ENCODE peak calls at places on chromosome 5, in seven cellular contexts. A, M, O, R, L, C and K are unnamed samples.

GRCh38 chr5:109826426-109826825 is 136.7 kb downstream of the MAN2A1 start:
- DNase-seq in L (no peak), M (no peak), C (no peak), R (no peak), A (no peak), O (peak; percentile 25), K (no peak)

GRCh38 chr5:134029156-134029555 is 24.4 kb upstream of the VDAC1 start:
- DNase-seq in L (no peak), M (no peak), R (peak; percentile 68), O (peak; percentile 96), C (no peak), A (no peak), K (no peak)

GRCh38 chr5:134902071-134902801 is 2.7 kb upstream of the PCBD2 start:
- DNase-seq in A (no peak), C (no peak), R (no peak), L (no peak), O (peak; percentile 52), M (no peak), K (no peak)

GRCh38 chr5:54115768-54116403 is 194.5 kb downstream of the ARL15 start:
- DNase-seq in C (no peak), O (peak; percentile 47), R (peak; percentile 6), A (no peak), M (no peak), L (no peak), K (no peak)

GRCh38 chr5:51518607-51519006 is 135.4 kb downstream of the ISL1 start:
- DNase-seq in R (no peak), A (no peak), M (no peak), O (no peak), C (no peak), L (no peak), K (no peak)

GRCh38 chr5:68368686-68369359 is 153.3 kb downstream of the PIK3R1 start:
- DNase-seq in R (no peak), A (no peak), L (no peak), C (no peak), O (peak; percentile 35), M (no peak), K (no peak)

GRCh38 chr5:87300744-87301143 is 33.1 kb downstream of the RASA1 start:
- DNase-seq in O (peak; percentile 98), R (peak; percentile 70), L (peak; percentile 92), A (no peak), M (no peak), C (no peak), K (no peak)

GRCh38 chr5:1158647-1159340 is 42.6 kb upstream of the SLC6A19 start:
- DNase-seq in O (no peak), R (no peak), L (no peak), A (no peak), M (no peak), C (no peak), K (no peak)

GRCh38 chr5:67246108-67246507 is 49.5 kb upstream of the CD180 start:
- DNase-seq in R (peak; percentile 17), L (peak; percentile 68), A (no peak), O (peak; percentile 74), M (no peak), C (peak; percentile 30), K (no peak)

GRCh38 chr5:175520873-175521272 is 42.5 kb downstream of the SFXN1 start:
- DNase-seq in M (no peak), C (no peak), L (no peak), A (no peak), O (no peak), R (no peak), K (no peak)

GRCh38 chr5:60961685-60962084 is 16.7 kb downstream of the NDUFAF2 start:
- DNase-seq in O (peak; percentile 52), M (no peak), A (no peak), R (no peak), L (no peak), C (no peak), K (no peak)

GRCh38 chr5:52693279-52693678 is 94.4 kb upstream of the ITGA1 start:
- DNase-seq in M (no peak), A (peak; percentile 46), L (no peak), R (peak; percentile 19), O (peak; percentile 64), C (peak; percentile 40), K (no peak)

GRCh38 chr5:2370626-2371418 is 380.7 kb downstream of the IRX2 start:
- DNase-seq in M (no peak), R (no peak), C (no peak), L (no peak), O (no peak), A (no peak), K (no peak)

GRCh38 chr5:96778409-96778808 is 29.3 kb downstream of the ERAP1 start:
- DNase-seq in M (no peak), O (no peak), R (no peak), A (no peak), L (no peak), C (no peak), K (no peak)

GRCh38 chr5:132788990-132789886 is 12.2 kb upstream of the SEPTIN8 start:
- DNase-seq in L (no peak), O (no peak), A (no peak), M (no peak), C (no peak), R (no peak), K (no peak)

GRCh38 chr5:134018154-134018985 is 13.6 kb upstream of the VDAC1 start:
- DNase-seq in R (no peak), L (no peak), C (no peak), A (no peak), O (peak; percentile 50), M (no peak), K (no peak)

GRCh38 chr5:71586052-71586940 is 844 bp upstream of the MCCC2 start:
- DNase-seq in O (no peak), A (peak; percentile 18), M (no peak), C (no peak), R (peak; percentile 10), L (no peak), K (no peak)

GRCh38 chr5:31477516-31477915 is 54.4 kb downstream of the DROSHA start:
- DNase-seq in M (no peak), O (no peak), A (no peak), L (no peak), C (no peak), R (no peak), K (no peak)

GRCh38 chr5:137320056-137321045 is 178.8 kb downstream of the SPOCK1 start:
- DNase-seq in A (no peak), L (no peak), M (no peak), O (peak; percentile 69), C (peak; percentile 61), R (peak; percentile 61), K (no peak)

GRCh38 chr5:122089614-122090013 is 11.6 kb upstream of the LOX start:
- DNase-seq in M (no peak), R (no peak), A (no peak), L (peak; percentile 69), C (no peak), O (peak; percentile 93), K (no peak)

GRCh38 chr5:98825582-98826375 is 52.3 kb downstream of the RGMB start:
- DNase-seq in R (no peak), M (no peak), C (no peak), L (no peak), O (no peak), A (no peak), K (no peak)

GRCh38 chr5:31194892-31195291 is 1.4 kb downstream of the CDH6 start:
- DNase-seq in A (no peak), R (peak; percentile 15), M (no peak), C (no peak), L (no peak), O (peak; percentile 39), K (no peak)

GRCh38 chr5:159463590-159464321 is 133.5 kb upstream of the IL12B start:
- DNase-seq in A (no peak), C (no peak), R (no peak), M (no peak), L (no peak), O (no peak), K (no peak)

GRCh38 chr5:2913306-2913705 is 161.8 kb upstream of the IRX2 start:
- DNase-seq in O (no peak), C (no peak), R (no peak), A (no peak), L (no peak), M (no peak), K (no peak)

GRCh38 chr5:167602077-167602476 is 689.4 kb upstream of the WWC1 start:
- DNase-seq in C (no peak), R (no peak), M (no peak), L (no peak), A (no peak), O (peak; percentile 54), K (no peak)

GRCh38 chr5:148956632-148957385 is 106.1 kb downstream of the SH3TC2 start:
- DNase-seq in M (no peak), O (no peak), A (no peak), C (no peak), R (no peak), L (no peak), K (no peak)

GRCh38 chr5:34600118-34600493 is 56.0 kb upstream of the RAI14 start:
- DNase-seq in R (no peak), O (no peak), L (no peak), M (no peak), C (no peak), A (no peak), K (no peak)

GRCh38 chr5:6461793-6462650 is 13.4 kb downstream of the UBE2QL1 start:
- DNase-seq in C (no peak), L (no peak), O (no peak), M (no peak), A (no peak), R (no peak), K (no peak)

GRCh38 chr5:180400416-180400815 is 47.3 kb upstream of the GFPT2 start:
- DNase-seq in M (no peak), L (no peak), A (no peak), R (peak; percentile 1), C (no peak), O (no peak), K (no peak)

GRCh38 chr5:34914671-34915138 is 599 bp downstream of the RAD1 start:
- DNase-seq in M (no peak), L (no peak), A (no peak), R (peak; percentile 14), C (peak; percentile 11), O (peak; percentile 54), K (no peak)